ENCODE peak calls at places on chromosomes 13 and 19, in four cellular contexts. N is naive B cell; V is foreskin fibroblast; W is stimulated activated naive CD8-positive, alpha-beta T cell treated with anti-CD3 and anti-CD28 coated beads, Interleukin-15, Interleukin-2, amounts not matched to agents 100 U/mL and 50 U/mL, for 24 hours. S is an unnamed sample.

GRCh38 chr19:13727798-13728197 is 36.5 kb upstream of the MRI1 start:
- DNase-seq in N (no peak), V (peak; percentile 22), W (no peak), S (peak; percentile 85)

GRCh38 chr13:35891973-35892441 is 239.2 kb downstream of the DCLK1 start:
- DNase-seq in N (no peak), V (no peak), W (no peak), S (peak; percentile 62)

GRCh38 chr13:113768018-113768905 is 9.2 kb downstream of the TMEM255B start:
- DNase-seq in N (no peak), V (no peak), W (no peak), S (no peak)

GRCh38 chr13:80753951-80754350 is 413.0 kb upstream of the SPRY2 start:
- DNase-seq in N (no peak), V (no peak), W (no peak), S (no peak)

GRCh38 chr19:42396248-42396541 is 6.1 kb upstream of the CNFN start:
- DNase-seq in N (no peak), V (no peak), W (no peak), S (no peak)

GRCh38 chr19:19820774-19821315 is 705 bp downstream of the ZNF506 start:
- DNase-seq in N (no peak), V (no peak), W (peak; percentile 22), S (no peak)

GRCh38 chr19:2575734-2576481 is 100.0 kb downstream of the GADD45B start:
- DNase-seq in N (no peak), V (no peak), W (no peak), S (no peak)

GRCh38 chr19:40178756-40179155 is 12.5 kb upstream of the MAP3K10 start:
- DNase-seq in N (no peak), V (peak; percentile 11), W (no peak), S (no peak)

GRCh38 chr13:49625392-49626137 is 2.7 kb upstream of the ARL11 start:
- DNase-seq in N (no peak), V (peak; percentile 32), W (no peak), S (peak; percentile 64)

GRCh38 chr13:77026255-77026782 is 640 bp downstream of the FBXL3 start:
- DNase-seq in N (peak; percentile 82), V (peak; percentile 59), W (peak; percentile 84), S (peak; percentile 56)

S was measured in fibroblast of lung.